ENCODE peak calls at places on chromosome 20, in seven cellular contexts. S, U, D, W, F, T and O are unnamed samples.

GRCh38 chr20:54477556-54477955 is 2.2 kb downstream of the DOK5 start:
- DNase-seq in T (no peak), D (no peak), W (no peak), F (no peak), S (peak; percentile 18), U (no peak), O (no peak)

GRCh38 chr20:57083072-57083471 is 183.4 kb downstream of the BMP7 start:
- DNase-seq in U (no peak), D (no peak), W (no peak), T (no peak), F (no peak), S (no peak), O (no peak)

GRCh38 chr20:56715902-56716519 is 86.9 kb downstream of the TFAP2C start:
- DNase-seq in S (no peak), W (no peak), D (no peak), U (no peak), F (no peak), T (no peak), O (no peak)

GRCh38 chr20:7178004-7178403 is 410.5 kb downstream of the BMP2 start:
- DNase-seq in D (no peak), S (no peak), T (no peak), W (no peak), U (no peak), F (no peak), O (no peak)

GRCh38 chr20:47276856-47277541 is 79.5 kb downstream of the ZMYND8 start:
- DNase-seq in F (no peak), D (no peak), T (no peak), U (peak; percentile 39), S (peak; percentile 84), W (no peak), O (no peak)

GRCh38 chr20:57346477-57346876 is 4.6 kb upstream of the RAE1 start:
- DNase-seq in W (peak; percentile 74), D (peak; percentile 69), U (peak; percentile 79), T (peak; percentile 65), S (peak; percentile 70), F (peak; percentile 90), O (peak; percentile 58)

GRCh38 chr20:3924304-3925112 is 35.3 kb downstream of the PANK2 start:
- DNase-seq in D (no peak), U (peak; percentile 41), S (no peak), T (peak; percentile 61), W (no peak), F (no peak), O (peak; percentile 61)

GRCh38 chr20:36117638-36118037 is 36.9 kb upstream of the EPB41L1 start:
- DNase-seq in S (no peak), U (no peak), T (no peak), F (no peak), W (no peak), D (no peak), O (no peak)

GRCh38 chr20:34983089-34983820 is 27.6 kb downstream of the MYH7B start:
- DNase-seq in F (no peak), T (peak; percentile 48), D (no peak), U (no peak), W (no peak), S (no peak), O (no peak)

GRCh38 chr20:53652090-53652858 is 58.6 kb upstream of the ZNF217 start:
- DNase-seq in U (no peak), S (peak; percentile 28), D (peak; percentile 97), T (no peak), F (no peak), W (no peak), O (peak; percentile 39)

GRCh38 chr20:415820-416322 is 7.8 kb downstream of the RBCK1 start:
- DNase-seq in U (no peak), F (peak; percentile 47), W (no peak), T (peak; percentile 85), S (no peak), D (no peak), O (peak; percentile 70)

GRCh38 chr20:23700931-23701330 is 12.1 kb upstream of the CST4 start:
- DNase-seq in T (no peak), S (no peak), F (no peak), D (no peak), U (no peak), W (no peak), O (no peak)

GRCh38 chr20:46406986-46407670 is 713 bp upstream of the ELMO2 start:
- DNase-seq in W (peak; percentile 47), D (peak; percentile 47), T (peak; percentile 89), F (peak; percentile 92), S (peak; percentile 15), U (peak; percentile 79), O (no peak)

GRCh38 chr20:43904778-43905177 is 9.9 kb upstream of the TOX2 start:
- DNase-seq in F (no peak), W (no peak), S (no peak), D (no peak), T (no peak), U (no peak), O (no peak)

GRCh38 chr20:11905460-11906150 is 12.1 kb upstream of the BTBD3 start:
- DNase-seq in W (no peak), F (no peak), S (peak; percentile 29), D (no peak), U (no peak), T (no peak), O (no peak)

DNA sequence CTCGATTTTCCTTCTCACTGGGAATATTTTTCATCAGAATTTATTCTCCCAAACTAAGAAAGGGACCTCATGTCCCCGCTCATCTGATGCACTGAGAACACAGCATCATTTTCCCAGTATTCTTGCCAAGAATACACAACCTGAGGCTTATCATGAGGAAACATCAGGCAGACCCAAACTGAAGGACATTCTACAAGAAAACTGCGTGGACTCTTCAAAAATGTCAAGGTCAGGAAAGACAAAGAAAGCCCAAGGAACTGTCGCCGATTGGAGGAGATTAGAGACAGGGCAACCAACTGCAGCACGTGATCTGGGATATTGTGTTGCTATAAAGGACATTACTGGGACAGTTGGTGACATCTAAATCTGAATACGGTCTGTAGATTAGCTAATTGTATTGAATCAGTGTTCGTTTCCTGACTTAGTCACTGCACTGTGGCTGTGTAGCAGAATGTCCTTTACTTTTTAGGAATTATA is 72.3 kb downstream of the SNX5 start:
- DNase-seq in F (peak; percentile 41), D (no peak), T (no peak), W (no peak), U (no peak), S (no peak), O (no peak)
- TF ChIP-seq POLR2A in F (no peak), D (no peak), T (no peak), W (no peak), U (no peak), S (no peak), O (no peak)

DNA sequence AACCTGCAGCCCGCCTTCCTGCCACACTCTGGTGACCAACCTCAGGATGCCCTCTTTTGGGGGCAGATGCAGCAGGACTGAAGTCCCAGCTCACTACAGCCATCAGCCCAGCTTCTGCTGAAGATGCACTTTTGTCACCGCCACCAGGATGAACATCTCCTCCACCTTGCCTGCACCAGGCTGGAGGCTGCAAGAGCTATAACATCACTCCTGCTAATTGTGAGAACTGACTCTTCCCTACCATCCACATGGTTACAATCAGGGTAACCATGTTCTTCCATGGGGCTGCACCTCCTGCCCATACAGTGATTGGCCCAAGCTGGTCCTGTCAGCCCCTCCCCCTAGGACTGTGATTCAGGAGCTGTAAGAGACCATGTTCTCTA is 2.0 kb upstream of the ACTL10 start:
- DNase-seq in D (no peak), F (no peak), T (no peak), U (no peak), S (no peak), W (no peak), O (no peak)
- TF ChIP-seq POLR2A in D (no peak), F (no peak), T (no peak), U (no peak), S (no peak), W (no peak), O (no peak)

GRCh38 chr20:37407573-37408002 is 61.6 kb downstream of the SRC start:
- DNase-seq in S (no peak), U (no peak), W (no peak), F (no peak), T (no peak), D (peak; percentile 43), O (no peak)

GRCh38 chr20:37405351-37405897 is 59.5 kb downstream of the SRC start:
- DNase-seq in F (no peak), D (no peak), W (no peak), U (no peak), T (no peak), S (no peak), O (no peak)

GRCh38 chr20:37404461-37404881 is 58.5 kb downstream of the SRC start:
- DNase-seq in T (no peak), W (no peak), S (no peak), U (no peak), F (no peak), D (no peak), O (no peak)

GRCh38 chr20:37407117-37407566 is 61.2 kb downstream of the SRC start:
- DNase-seq in F (no peak), S (no peak), D (no peak), W (no peak), T (no peak), U (no peak), O (no peak)

GRCh38 chr20:37406010-37406998 is 60.4 kb downstream of the SRC start:
- DNase-seq in F (peak; percentile 61), D (no peak), S (peak; percentile 28), W (no peak), T (no peak), U (peak; percentile 45), O (peak; percentile 66)
- TF ChIP-seq POLR2A in F (no peak), D (peak; percentile 41), S (no peak), W (no peak), T (no peak), U (no peak), O (no peak)

GRCh38 chr20:63697357-63697867 is 960 bp downstream of the TNFRSF6B start:
- DNase-seq in U (no peak), D (no peak), T (peak; percentile 56), F (no peak), W (no peak), S (no peak), O (no peak)

GRCh38 chr20:63697868-63698545 is 1.6 kb downstream of the TNFRSF6B start:
- DNase-seq in W (no peak), F (no peak), U (no peak), D (no peak), S (no peak), T (peak; percentile 46), O (no peak)

GRCh38 chr20:63699466-63700198 is 3.2 kb downstream of the TNFRSF6B start:
- DNase-seq in U (no peak), S (no peak), F (no peak), T (peak; percentile 51), D (no peak), W (no peak), O (no peak)

GRCh38 chr20:63700199-63701050 is 4.0 kb downstream of the TNFRSF6B start:
- DNase-seq in U (no peak), F (no peak), D (no peak), T (peak; percentile 51), S (no peak), W (no peak), O (no peak)

DNA sequence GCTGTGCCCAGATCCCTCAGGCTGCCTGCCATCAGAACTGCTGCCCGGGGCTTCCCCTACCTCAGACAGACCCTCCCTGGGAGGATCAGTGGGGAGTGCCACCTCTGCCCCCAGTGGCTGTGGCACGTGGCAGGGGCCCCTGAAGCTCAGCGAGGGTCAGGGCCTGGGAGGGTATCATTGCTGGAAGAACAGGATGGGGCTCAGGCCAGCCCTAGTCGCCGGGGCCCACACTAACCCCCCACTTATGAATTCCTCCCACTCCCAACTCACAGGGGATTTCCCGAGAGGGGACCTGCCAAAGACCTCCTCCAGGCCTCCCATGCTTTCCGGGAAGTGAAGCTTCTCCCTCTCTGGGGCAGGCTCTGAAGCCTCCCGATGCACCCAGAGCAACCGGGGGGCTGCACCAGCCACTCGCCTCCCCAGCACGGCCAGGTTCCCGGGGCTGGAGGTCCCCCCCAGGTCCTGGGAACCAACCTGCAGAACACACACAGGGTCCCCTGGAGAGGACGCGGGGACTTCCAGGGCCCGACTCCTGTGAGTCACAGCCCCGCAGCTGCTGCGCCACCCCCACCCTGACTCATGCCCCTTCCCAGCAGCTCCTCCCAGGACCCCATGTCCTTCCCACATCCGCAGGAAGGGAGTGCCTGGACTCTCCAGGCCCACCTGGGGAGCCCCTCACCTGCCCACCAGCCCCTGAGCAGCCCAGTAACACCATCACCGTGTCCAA is 2.5 kb downstream of the TNFRSF6B start:
- DNase-seq in U (no peak), D (no peak), T (peak; percentile 52), W (no peak), S (peak; percentile 94), F (peak; percentile 62), O (no peak)
- TF ChIP-seq POLR2A in U (no peak), D (peak; percentile 48), T (no peak), W (no peak), S (no peak), F (no peak), O (no peak)